ENCODE peak calls at places on chromosomes 7 and 10, in five cellular contexts. One of them, this sample, is unnamed.

GRCh38 chr10:95273393-95274312 is 17.1 kb downstream of the PDLIM1 start:
- DNase-seq in dorsolateral prefrontal cortex: no peak
- DNase-seq in T-helper 2 cell: no peak
- DNase-seq in iPS-NIHi11: no peak
- DNase-seq in stimulated activated CD8-positive, alpha-beta memory T cell treated with anti-CD3 and anti-CD28 coated beads, Interleukin-15, amount 100 ng/mL, for 24 hours: no peak
- DNase-seq in this sample: peak; percentile 87

GRCh38 chr7:105205592-105206211 is 183.0 kb downstream of the SRPK2 start:
- DNase-seq in dorsolateral prefrontal cortex: no peak
- DNase-seq in T-helper 2 cell: peak; percentile 7
- DNase-seq in iPS-NIHi11: no peak
- DNase-seq in stimulated activated CD8-positive, alpha-beta memory T cell treated with anti-CD3 and anti-CD28 coated beads, Interleukin-15, amount 100 ng/mL, for 24 hours: no peak
- DNase-seq in this sample: no peak

GRCh38 chr7:117019786-117020604 is 66.7 kb downstream of the ST7 start:
- DNase-seq in dorsolateral prefrontal cortex: peak; percentile 91
- DNase-seq in T-helper 2 cell: no peak
- DNase-seq in iPS-NIHi11: peak; percentile 62
- DNase-seq in stimulated activated CD8-positive, alpha-beta memory T cell treated with anti-CD3 and anti-CD28 coated beads, Interleukin-15, amount 100 ng/mL, for 24 hours: no peak
- DNase-seq in this sample: peak; percentile 91

GRCh38 chr10:84243759-84244158 is 1.1 kb upstream of the RGR start:
- DNase-seq in dorsolateral prefrontal cortex: no peak
- DNase-seq in T-helper 2 cell: no peak
- DNase-seq in iPS-NIHi11: no peak
- DNase-seq in stimulated activated CD8-positive, alpha-beta memory T cell treated with anti-CD3 and anti-CD28 coated beads, Interleukin-15, amount 100 ng/mL, for 24 hours: no peak
- DNase-seq in this sample: no peak

GRCh38 chr10:128500642-128501041 is 374.4 kb upstream of the MKI67 start:
- DNase-seq in dorsolateral prefrontal cortex: no peak
- DNase-seq in T-helper 2 cell: no peak
- DNase-seq in iPS-NIHi11: no peak
- DNase-seq in stimulated activated CD8-positive, alpha-beta memory T cell treated with anti-CD3 and anti-CD28 coated beads, Interleukin-15, amount 100 ng/mL, for 24 hours: no peak
- DNase-seq in this sample: no peak

GRCh38 chr7:82841828-82842227 is 320.9 kb downstream of the PCLO start:
- DNase-seq in dorsolateral prefrontal cortex: no peak
- DNase-seq in T-helper 2 cell: no peak
- DNase-seq in iPS-NIHi11: no peak
- DNase-seq in stimulated activated CD8-positive, alpha-beta memory T cell treated with anti-CD3 and anti-CD28 coated beads, Interleukin-15, amount 100 ng/mL, for 24 hours: no peak
- DNase-seq in this sample: peak; percentile 6

GRCh38 chr10:25177754-25178135 is 2.9 kb downstream of the GPR158 start:
- DNase-seq in dorsolateral prefrontal cortex: no peak
- DNase-seq in T-helper 2 cell: no peak
- DNase-seq in iPS-NIHi11: no peak
- DNase-seq in stimulated activated CD8-positive, alpha-beta memory T cell treated with anti-CD3 and anti-CD28 coated beads, Interleukin-15, amount 100 ng/mL, for 24 hours: no peak
- DNase-seq in this sample: no peak

GRCh38 chr7:30521532-30521931 is 16.9 kb upstream of the GGCT start:
- DNase-seq in dorsolateral prefrontal cortex: no peak
- DNase-seq in T-helper 2 cell: no peak
- DNase-seq in iPS-NIHi11: no peak
- DNase-seq in stimulated activated CD8-positive, alpha-beta memory T cell treated with anti-CD3 and anti-CD28 coated beads, Interleukin-15, amount 100 ng/mL, for 24 hours: no peak
- DNase-seq in this sample: peak; percentile 56

GRCh38 chr7:5172196-5172800 is 17.7 kb upstream of the WIPI2 start:
- DNase-seq in dorsolateral prefrontal cortex: no peak
- DNase-seq in T-helper 2 cell: no peak
- DNase-seq in iPS-NIHi11: no peak
- DNase-seq in stimulated activated CD8-positive, alpha-beta memory T cell treated with anti-CD3 and anti-CD28 coated beads, Interleukin-15, amount 100 ng/mL, for 24 hours: no peak
- DNase-seq in this sample: peak; percentile 12

GRCh38 chr7:130988443-130988842 is 254.4 kb upstream of the KLF14 start:
- DNase-seq in dorsolateral prefrontal cortex: no peak
- DNase-seq in T-helper 2 cell: no peak
- DNase-seq in iPS-NIHi11: no peak
- DNase-seq in stimulated activated CD8-positive, alpha-beta memory T cell treated with anti-CD3 and anti-CD28 coated beads, Interleukin-15, amount 100 ng/mL, for 24 hours: no peak
- DNase-seq in this sample: peak; percentile 27

GRCh38 chr10:1736972-1737221 is 428 bp downstream of the ADARB2 start:
- DNase-seq in dorsolateral prefrontal cortex: no peak
- DNase-seq in T-helper 2 cell: no peak
- DNase-seq in iPS-NIHi11: peak; percentile 52
- DNase-seq in stimulated activated CD8-positive, alpha-beta memory T cell treated with anti-CD3 and anti-CD28 coated beads, Interleukin-15, amount 100 ng/mL, for 24 hours: no peak
- DNase-seq in this sample: no peak

GRCh38 chr7:36870625-36871354 is 146.5 kb upstream of the AOAH start:
- DNase-seq in dorsolateral prefrontal cortex: no peak
- DNase-seq in T-helper 2 cell: no peak
- DNase-seq in iPS-NIHi11: no peak
- DNase-seq in stimulated activated CD8-positive, alpha-beta memory T cell treated with anti-CD3 and anti-CD28 coated beads, Interleukin-15, amount 100 ng/mL, for 24 hours: no peak
- DNase-seq in this sample: no peak

GRCh38 chr7:69962077-69962855 is 364.0 kb downstream of the AUTS2 start:
- DNase-seq in dorsolateral prefrontal cortex: no peak
- DNase-seq in T-helper 2 cell: no peak
- DNase-seq in iPS-NIHi11: no peak
- DNase-seq in stimulated activated CD8-positive, alpha-beta memory T cell treated with anti-CD3 and anti-CD28 coated beads, Interleukin-15, amount 100 ng/mL, for 24 hours: no peak
- DNase-seq in this sample: no peak

GRCh38 chr7:132991615-132992587 is 90.0 kb downstream of the CHCHD3 start:
- DNase-seq in dorsolateral prefrontal cortex: no peak
- DNase-seq in T-helper 2 cell: no peak
- DNase-seq in iPS-NIHi11: peak; percentile 17
- DNase-seq in stimulated activated CD8-positive, alpha-beta memory T cell treated with anti-CD3 and anti-CD28 coated beads, Interleukin-15, amount 100 ng/mL, for 24 hours: no peak
- DNase-seq in this sample: peak; percentile 41

GRCh38 chr7:96547371-96547811 is 162.3 kb downstream of the SEM1 start:
- DNase-seq in dorsolateral prefrontal cortex: no peak
- DNase-seq in T-helper 2 cell: no peak
- DNase-seq in iPS-NIHi11: no peak
- DNase-seq in stimulated activated CD8-positive, alpha-beta memory T cell treated with anti-CD3 and anti-CD28 coated beads, Interleukin-15, amount 100 ng/mL, for 24 hours: no peak
- DNase-seq in this sample: no peak

GRCh38 chr7:28301148-28301641 is 111.1 kb upstream of the CREB5 start:
- DNase-seq in dorsolateral prefrontal cortex: no peak
- DNase-seq in T-helper 2 cell: no peak
- DNase-seq in iPS-NIHi11: no peak
- DNase-seq in stimulated activated CD8-positive, alpha-beta memory T cell treated with anti-CD3 and anti-CD28 coated beads, Interleukin-15, amount 100 ng/mL, for 24 hours: no peak
- DNase-seq in this sample: peak; percentile 78

GRCh38 chr7:54995631-54996340 is 23.0 kb upstream of the EGFR start:
- DNase-seq in dorsolateral prefrontal cortex: no peak
- DNase-seq in T-helper 2 cell: no peak
- DNase-seq in iPS-NIHi11: no peak
- DNase-seq in stimulated activated CD8-positive, alpha-beta memory T cell treated with anti-CD3 and anti-CD28 coated beads, Interleukin-15, amount 100 ng/mL, for 24 hours: no peak
- DNase-seq in this sample: peak; percentile 83

GRCh38 chr10:12466701-12467100 is 117.4 kb downstream of the CAMK1D start:
- DNase-seq in dorsolateral prefrontal cortex: no peak
- DNase-seq in T-helper 2 cell: no peak
- DNase-seq in iPS-NIHi11: no peak
- DNase-seq in stimulated activated CD8-positive, alpha-beta memory T cell treated with anti-CD3 and anti-CD28 coated beads, Interleukin-15, amount 100 ng/mL, for 24 hours: no peak
- DNase-seq in this sample: peak; percentile 29

GRCh38 chr10:47383254-47384147 is 592 bp downstream of the ZNF488 start:
- DNase-seq in dorsolateral prefrontal cortex: no peak
- DNase-seq in T-helper 2 cell: no peak
- DNase-seq in iPS-NIHi11: peak; percentile 71
- DNase-seq in stimulated activated CD8-positive, alpha-beta memory T cell treated with anti-CD3 and anti-CD28 coated beads, Interleukin-15, amount 100 ng/mL, for 24 hours: no peak
- DNase-seq in this sample: no peak

GRCh38 chr7:4265056-4265455 is 417.0 kb upstream of the FOXK1 start:
- DNase-seq in dorsolateral prefrontal cortex: peak; percentile 9
- DNase-seq in T-helper 2 cell: no peak
- DNase-seq in iPS-NIHi11: peak; percentile 39
- DNase-seq in stimulated activated CD8-positive, alpha-beta memory T cell treated with anti-CD3 and anti-CD28 coated beads, Interleukin-15, amount 100 ng/mL, for 24 hours: no peak
- DNase-seq in this sample: no peak

GRCh38 chr10:26341701-26342100 is 96.4 kb upstream of the APBB1IP start:
- DNase-seq in dorsolateral prefrontal cortex: no peak
- DNase-seq in T-helper 2 cell: no peak
- DNase-seq in iPS-NIHi11: no peak
- DNase-seq in stimulated activated CD8-positive, alpha-beta memory T cell treated with anti-CD3 and anti-CD28 coated beads, Interleukin-15, amount 100 ng/mL, for 24 hours: no peak
- DNase-seq in this sample: no peak

GRCh38 chr10:71236286-71236685 is 23.9 kb downstream of the UNC5B start:
- DNase-seq in dorsolateral prefrontal cortex: no peak
- DNase-seq in T-helper 2 cell: no peak
- DNase-seq in iPS-NIHi11: no peak
- DNase-seq in stimulated activated CD8-positive, alpha-beta memory T cell treated with anti-CD3 and anti-CD28 coated beads, Interleukin-15, amount 100 ng/mL, for 24 hours: no peak
- DNase-seq in this sample: peak; percentile 60

GRCh38 chr10:11476035-11476434 is 135.4 kb downstream of the USP6NL start:
- DNase-seq in dorsolateral prefrontal cortex: no peak
- DNase-seq in T-helper 2 cell: no peak
- DNase-seq in iPS-NIHi11: no peak
- DNase-seq in stimulated activated CD8-positive, alpha-beta memory T cell treated with anti-CD3 and anti-CD28 coated beads, Interleukin-15, amount 100 ng/mL, for 24 hours: no peak
- DNase-seq in this sample: peak; percentile 17

GRCh38 chr10:32077896-32078295 is 21.7 kb upstream of the KIF5B start:
- DNase-seq in dorsolateral prefrontal cortex: no peak
- DNase-seq in T-helper 2 cell: no peak
- DNase-seq in iPS-NIHi11: no peak
- DNase-seq in stimulated activated CD8-positive, alpha-beta memory T cell treated with anti-CD3 and anti-CD28 coated beads, Interleukin-15, amount 100 ng/mL, for 24 hours: no peak
- DNase-seq in this sample: peak; percentile 91

GRCh38 chr7:22001345-22002004 is 55.8 kb upstream of the CDCA7L start:
- DNase-seq in dorsolateral prefrontal cortex: no peak
- DNase-seq in T-helper 2 cell: no peak
- DNase-seq in iPS-NIHi11: peak; percentile 79
- DNase-seq in stimulated activated CD8-positive, alpha-beta memory T cell treated with anti-CD3 and anti-CD28 coated beads, Interleukin-15, amount 100 ng/mL, for 24 hours: no peak
- DNase-seq in this sample: peak; percentile 62

GRCh38 chr10:110681023-110681681 is 37.0 kb downstream of the RBM20 start:
- DNase-seq in dorsolateral prefrontal cortex: no peak
- DNase-seq in T-helper 2 cell: no peak
- DNase-seq in iPS-NIHi11: peak; percentile 85
- DNase-seq in stimulated activated CD8-positive, alpha-beta memory T cell treated with anti-CD3 and anti-CD28 coated beads, Interleukin-15, amount 100 ng/mL, for 24 hours: no peak
- DNase-seq in this sample: peak; percentile 46

GRCh38 chr10:16518822-16519221 is 2.9 kb downstream of the C1QL3 start:
- DNase-seq in dorsolateral prefrontal cortex: no peak
- DNase-seq in T-helper 2 cell: no peak
- DNase-seq in iPS-NIHi11: no peak
- DNase-seq in stimulated activated CD8-positive, alpha-beta memory T cell treated with anti-CD3 and anti-CD28 coated beads, Interleukin-15, amount 100 ng/mL, for 24 hours: no peak
- DNase-seq in this sample: no peak

GRCh38 chr7:152989889-152990380 is 230.4 kb downstream of the ACTR3B start:
- DNase-seq in dorsolateral prefrontal cortex: no peak
- DNase-seq in T-helper 2 cell: no peak
- DNase-seq in iPS-NIHi11: peak; percentile 38
- DNase-seq in stimulated activated CD8-positive, alpha-beta memory T cell treated with anti-CD3 and anti-CD28 coated beads, Interleukin-15, amount 100 ng/mL, for 24 hours: no peak
- DNase-seq in this sample: no peak

GRCh38 chr10:70575874-70576802 is 26.4 kb downstream of the PRF1 start:
- DNase-seq in dorsolateral prefrontal cortex: no peak
- DNase-seq in T-helper 2 cell: no peak
- DNase-seq in iPS-NIHi11: peak; percentile 40
- DNase-seq in stimulated activated CD8-positive, alpha-beta memory T cell treated with anti-CD3 and anti-CD28 coated beads, Interleukin-15, amount 100 ng/mL, for 24 hours: no peak
- DNase-seq in this sample: peak; percentile 36

GRCh38 chr10:124354411-124355382 is 64.0 kb downstream of the OAT start:
- DNase-seq in dorsolateral prefrontal cortex: peak; percentile 19
- DNase-seq in T-helper 2 cell: no peak
- DNase-seq in iPS-NIHi11: no peak
- DNase-seq in stimulated activated CD8-positive, alpha-beta memory T cell treated with anti-CD3 and anti-CD28 coated beads, Interleukin-15, amount 100 ng/mL, for 24 hours: no peak
- DNase-seq in this sample: peak; percentile 95

GRCh38 chr10:95558593-95559320 is 2.4 kb downstream of the SORBS1 start:
- DNase-seq in dorsolateral prefrontal cortex: no peak
- DNase-seq in T-helper 2 cell: no peak
- DNase-seq in iPS-NIHi11: no peak
- DNase-seq in stimulated activated CD8-positive, alpha-beta memory T cell treated with anti-CD3 and anti-CD28 coated beads, Interleukin-15, amount 100 ng/mL, for 24 hours: no peak
- DNase-seq in this sample: no peak

GRCh38 chr10:113552014-113552413 is 839 bp upstream of the HABP2 start:
- DNase-seq in dorsolateral prefrontal cortex: no peak
- DNase-seq in T-helper 2 cell: no peak
- DNase-seq in iPS-NIHi11: no peak
- DNase-seq in stimulated activated CD8-positive, alpha-beta memory T cell treated with anti-CD3 and anti-CD28 coated beads, Interleukin-15, amount 100 ng/mL, for 24 hours: no peak
- DNase-seq in this sample: no peak

This sample was measured in foreskin fibroblast.